ENCODE peak calls at places on chromosome 7, in five cellular contexts. K is activated CD8-positive, alpha-beta memory T cell treated with anti-CD3 and anti-CD28 coated beads for 24 hours; O is colonic mucosa; E is NCI-H1694 treated with DMSO at 0.1 percent for 48 hours; M is activated naive CD4-positive, alpha-beta T cell treated with Interleukin-2 at 50 U/mL for 16 hours. L is an unnamed sample.

GRCh38 chr7:22129166-22129565 is 183.5 kb upstream of the CDCA7L start:
- DNase-seq in K (no peak), O (no peak), E (no peak), M (no peak), L (no peak)

GRCh38 chr7:44382459-44383300 is 57.3 kb upstream of the CAMK2B start:
- DNase-seq in K (peak; percentile 52), O (peak; percentile 15), E (no peak), M (no peak), L (no peak)

GRCh38 chr7:20508109-20508508 is 107.4 kb upstream of the ABCB5 start:
- DNase-seq in K (no peak), O (no peak), E (no peak), M (no peak), L (no peak)

GRCh38 chr7:76234931-76235441 is 33.3 kb downstream of the SRRM3 start:
- DNase-seq in K (peak; percentile 88), O (peak; percentile 93), E (no peak), M (peak; percentile 76), L (peak; percentile 52)

GRCh38 chr7:149279111-149279743 is 17.2 kb downstream of the ZNF783 start:
- DNase-seq in K (no peak), O (no peak), E (no peak), M (no peak), L (no peak)

GRCh38 chr7:158299607-158300006 is 288.0 kb downstream of the PTPRN2 start:
- DNase-seq in K (peak; percentile 33), O (no peak), E (no peak), M (no peak), L (no peak)

GRCh38 chr7:14687777-14688176 is 214.8 kb downstream of the DGKB start:
- DNase-seq in K (no peak), O (no peak), E (peak; percentile 8), M (no peak), L (no peak)

GRCh38 chr7:34662058-34662457 is 4.0 kb downstream of the NPSR1 start:
- DNase-seq in K (no peak), O (no peak), E (no peak), M (no peak), L (no peak)

GRCh38 chr7:74364061-74364460 is 74.9 kb downstream of the CLIP2 start:
- DNase-seq in K (no peak), O (no peak), E (no peak), M (no peak), L (no peak)

GRCh38 chr7:157444011-157444842 is 107.4 kb downstream of the DNAJB6 start:
- DNase-seq in K (peak; percentile 38), O (no peak), E (no peak), M (no peak), L (peak; percentile 31)

GRCh38 chr7:123485187-123485586 is 49.2 kb downstream of the IQUB start:
- DNase-seq in K (no peak), O (no peak), E (no peak), M (no peak), L (no peak)

GRCh38 chr7:43377196-43377935 is 205.5 kb upstream of the STK17A start:
- DNase-seq in K (no peak), O (no peak), E (no peak), M (no peak), L (no peak)

GRCh38 chr7:99275496-99275895 is 2.9 kb downstream of the MYH16 start:
- DNase-seq in K (no peak), O (no peak), E (no peak), M (no peak), L (no peak)

GRCh38 chr7:77404635-77405034 is 11.5 kb downstream of the GSAP start:
- DNase-seq in K (no peak), O (no peak), E (no peak), M (no peak), L (no peak)

GRCh38 chr7:47982610-47983009 is 3.2 kb upstream of the HUS1 start:
- DNase-seq in K (no peak), O (no peak), E (no peak), M (no peak), L (no peak)

GRCh38 chr7:1706721-1707613 is 36.9 kb downstream of the ELFN1 start:
- DNase-seq in K (peak; percentile 47), O (no peak), E (no peak), M (no peak), L (peak; percentile 60)

L was measured in left lobe of liver.